ENCODE peak calls at places on chromosome 16, in six cellular contexts. G is mesenchymal stem cell, V is IMR-90, E is mesendoderm, Q is neuronal stem cell, B is H9. X is an unnamed sample.
A peak's percentile ranks its signal among the peaks of the same experiment; 100 is the strongest.

GRCh38 chr16:54148974-54149373 is 137.6 kb downstream of the IRX3 start:
- DNase-seq in B (no peak), V (no peak), E (no peak), G (no peak), Q (no peak), X (no peak)

GRCh38 chr16:4799171-4799855 is 3.1 kb downstream of the ROGDI start:
- DNase-seq in E (no peak), Q (no peak), B (no peak), V (no peak), G (no peak), X (no peak)

GRCh38 chr16:79847101-79847500 is 246.6 kb upstream of the MAF start:
- DNase-seq in V (no peak), G (no peak), Q (no peak), E (no peak), B (no peak), X (no peak)

GRCh38 chr16:72242757-72243156 is 70.8 kb upstream of the PMFBP1 start:
- DNase-seq in Q (no peak), B (no peak), V (no peak), G (no peak), E (no peak), X (no peak)

GRCh38 chr16:22373662-22374310 is 633 bp downstream of the CDR2 start:
- DNase-seq in Q (peak; percentile 23), B (peak; percentile 38), E (peak; percentile 44), G (peak; percentile 43), V (no peak), X (no peak)

GRCh38 chr16:69703638-69704037 is 22.7 kb downstream of the NQO1 start:
- DNase-seq in E (no peak), B (no peak), V (peak; percentile 64), Q (no peak), G (peak; percentile 53), X (no peak)

GRCh38 chr16:82761858-82762257 is 135.1 kb downstream of the CDH13 start:
- DNase-seq in V (peak; percentile 38), B (no peak), E (no peak), G (peak; percentile 61), Q (no peak), X (no peak)

GRCh38 chr16:8568231-8568617 is 22.1 kb downstream of the TMEM114 start:
- DNase-seq in B (no peak), G (peak; percentile 13), V (peak; percentile 4), E (no peak), Q (no peak), X (no peak)

GRCh38 chr16:72561-73537 is at the start of gene RHBDF1:
- DNase-seq in E (peak; percentile 79), V (peak; percentile 47), B (peak; percentile 75), Q (peak; percentile 66), G (peak; percentile 65), X (peak; percentile 76)

GRCh38 chr16:1687427-1688316 is 9.6 kb downstream of the JPT2 start:
- DNase-seq in V (no peak), Q (no peak), G (no peak), E (no peak), B (no peak), X (no peak)
- H2AK5ac ChIP-seq in V (no peak overlapping the region), Q (no peak overlapping the region), G (peak overlapping the region; percentile 28), E (no peak overlapping the region), B (no peak overlapping the region), X (no peak overlapping the region)

GRCh38 chr16:75570351-75571104 is 4.3 kb downstream of the GABARAPL2 start:
- DNase-seq in G (no peak), E (no peak), B (no peak), V (no peak), Q (no peak), X (no peak)

GRCh38 chr16:75566040-75566888 is at the start of gene GABARAPL2:
- DNase-seq in E (peak; percentile 89), V (peak; percentile 56), G (peak; percentile 84), B (peak; percentile 92), Q (peak; percentile 93), X (peak; percentile 98)

GRCh38 chr16:75567911-75568310 is 1.7 kb downstream of the GABARAPL2 start:
- DNase-seq in G (no peak), Q (no peak), E (no peak), B (no peak), V (no peak), X (no peak)

GRCh38 chr16:75566889-75567255 is 693 bp downstream of the GABARAPL2 start:
- DNase-seq in Q (no peak), V (no peak), E (no peak), G (peak; percentile 20), B (no peak), X (peak; percentile 57)

GRCh38 chr16:75565640-75566039 is 539 bp upstream of the GABARAPL2 start:
- DNase-seq in G (no peak), Q (no peak), V (no peak), B (no peak), E (no peak), X (no peak)
- H2BK5ac ChIP-seq in G (no peak overlapping the region), Q (no peak overlapping the region), V (peak overlapping the region; percentile 44), B (no peak overlapping the region), E (no peak overlapping the region), X (no peak overlapping the region)

GRCh38 chr16:84617631-84618427 is at the start of gene COTL1:
- DNase-seq in E (peak; percentile 99), V (peak; percentile 99), B (peak; percentile 95), Q (peak; percentile 90), G (peak; percentile 98), X (peak; percentile 90)
- H3K4ac ChIP-seq in E (peak within 1 kb of the TSS; percentile 66), V (peak within 1 kb of the TSS; percentile 96), B (no peak within 1 kb of the TSS), Q (peak within 1 kb of the TSS; percentile 40), G (peak within 1 kb of the TSS; percentile 86), X (no peak within 1 kb of the TSS)

DNA sequence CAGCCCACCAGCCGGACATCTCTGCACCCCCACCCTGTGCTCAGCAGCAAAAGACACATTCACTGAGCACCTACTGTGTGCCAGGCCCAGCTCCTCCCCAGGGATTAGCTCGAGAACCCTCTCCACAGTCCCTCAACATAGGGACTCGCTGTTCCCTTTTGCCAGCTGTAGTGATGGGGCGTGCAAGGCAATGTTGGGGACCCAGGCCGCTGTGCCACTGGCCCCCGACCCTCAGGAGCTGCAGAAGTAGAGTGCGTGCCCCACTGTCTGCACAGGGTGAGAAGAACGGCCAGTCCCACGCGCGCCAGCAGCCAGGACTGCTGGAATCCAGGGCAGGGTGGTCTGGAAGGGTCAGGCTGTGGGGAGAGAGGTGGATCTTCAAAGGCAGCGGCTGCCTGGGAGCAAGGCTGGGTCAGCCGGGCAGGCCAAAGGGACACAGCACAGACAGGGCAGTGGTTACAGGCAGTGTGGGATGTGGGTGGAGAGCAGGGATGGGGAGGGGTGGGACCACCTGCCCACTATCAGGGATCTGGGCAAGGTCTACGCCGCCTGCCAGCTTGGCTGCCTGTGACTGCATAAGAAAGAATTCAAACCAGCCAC is 86.9 kb upstream of the GSE1 start:
- DNase-seq in V (no peak), B (no peak), E (no peak), G (no peak), Q (no peak), X (no peak)
- H2AK5ac ChIP-seq in V (peak overlapping the region; percentile 27), B (no peak overlapping the region), E (no peak overlapping the region), G (peak overlapping the region; percentile 29), Q (peak overlapping the region; percentile 93), X (no peak overlapping the region)

DNA sequence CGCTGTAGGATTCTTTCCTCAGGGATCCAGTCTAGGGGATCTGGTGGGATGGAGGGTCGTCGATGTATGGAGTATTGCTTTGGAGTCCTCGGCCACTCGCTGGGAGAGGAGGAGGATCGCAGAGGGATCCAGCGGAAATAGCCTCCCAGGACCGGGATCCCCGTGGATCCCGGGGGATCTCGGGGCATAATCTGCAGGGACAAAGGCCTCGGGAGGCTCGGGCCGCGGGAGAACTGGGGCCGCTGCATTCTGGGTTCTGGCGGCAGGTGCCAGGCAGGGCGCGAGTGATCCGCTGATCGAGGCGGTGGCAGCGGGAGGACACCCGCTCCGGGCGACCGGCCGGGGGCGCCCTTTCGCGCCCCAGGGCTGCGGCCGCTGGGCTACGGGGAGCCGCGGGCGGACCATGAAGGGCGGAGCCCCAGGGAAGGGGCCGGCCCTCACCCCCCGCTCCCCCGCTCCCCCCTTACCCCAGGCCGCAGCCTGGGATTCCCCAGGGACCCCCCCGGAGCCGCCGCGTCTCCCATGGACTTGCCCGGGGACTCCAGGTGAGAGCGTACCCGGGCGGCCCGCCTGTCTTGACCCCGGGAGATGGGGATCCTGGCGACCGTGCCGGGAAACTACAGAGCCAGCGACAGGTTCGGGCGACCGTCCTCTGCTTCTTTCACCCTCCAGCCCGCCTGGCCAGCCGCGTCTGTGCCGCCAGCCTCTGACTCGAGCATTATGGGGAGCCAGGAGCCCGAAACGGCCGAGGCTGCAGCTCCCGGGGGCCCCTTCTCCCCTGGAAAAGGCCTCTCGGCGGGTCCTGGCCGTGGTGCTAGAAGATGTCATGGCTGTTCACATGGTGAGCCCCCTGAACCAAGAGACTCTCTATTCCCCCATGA is 604 bp downstream of the PRR14 start:
- DNase-seq in V (peak; percentile 46), G (peak; percentile 72), E (peak; percentile 62), B (peak; percentile 71), Q (no peak), X (peak; percentile 80)
- H2BK5ac ChIP-seq in V (peak overlapping the region; percentile 74), G (peak overlapping the region; percentile 74), E (no peak overlapping the region), B (no peak overlapping the region), Q (peak overlapping the region; percentile 66), X (peak overlapping the region; percentile 44)

GRCh38 chr16:87765473-87765775 is 362 bp downstream of the KLHDC4 start:
- DNase-seq in G (peak; percentile 3), B (no peak), Q (no peak), E (peak; percentile 34), V (peak; percentile 7), X (no peak)
- H3K4ac ChIP-seq in G (peak overlapping the region; percentile 13), B (no peak overlapping the region), Q (no peak overlapping the region), E (peak overlapping the region; percentile 22), V (no peak overlapping the region), X (no peak overlapping the region)

GRCh38 chr16:10539256-10539655 is 41.1 kb downstream of the EMP2 start:
- DNase-seq in E (no peak), Q (no peak), B (no peak), G (no peak), V (no peak), X (no peak)

GRCh38 chr16:10541396-10541795 is 39.0 kb downstream of the EMP2 start:
- DNase-seq in G (no peak), V (no peak), B (no peak), E (no peak), Q (no peak), X (no peak)

GRCh38 chr16:10547708-10548107 is 32.7 kb downstream of the EMP2 start:
- DNase-seq in V (no peak), G (no peak), Q (no peak), E (no peak), B (no peak), X (no peak)

GRCh38 chr16:10539793-10540192 is 40.6 kb downstream of the EMP2 start:
- DNase-seq in E (no peak), V (no peak), G (no peak), B (no peak), Q (no peak), X (no peak)

DNA sequence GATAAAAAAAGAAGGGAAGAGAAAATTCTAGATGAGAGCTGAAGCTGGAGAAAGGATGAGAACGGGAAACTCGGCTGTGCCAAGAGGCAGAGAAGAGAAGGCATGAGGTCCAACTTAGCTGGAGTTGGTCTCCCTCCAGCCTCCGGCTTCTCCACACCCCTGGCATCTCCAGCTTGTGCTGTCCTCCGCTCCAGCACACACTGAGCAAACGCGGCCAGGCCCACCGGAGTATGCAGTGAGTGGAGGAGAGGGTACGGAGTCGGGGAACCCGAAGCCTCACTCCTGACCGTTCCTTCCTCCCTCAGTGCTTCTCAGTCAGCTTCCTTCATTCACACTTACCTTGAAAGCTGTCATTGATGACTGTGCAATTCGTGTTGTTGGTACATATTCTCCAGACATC is 37.2 kb downstream of the EMP2 start:
- DNase-seq in G (no peak), B (no peak), E (no peak), V (no peak), Q (no peak), X (no peak)
- H2AK5ac ChIP-seq in G (no peak overlapping the region), B (no peak overlapping the region), E (no peak overlapping the region), V (no peak overlapping the region), Q (no peak overlapping the region), X (no peak overlapping the region)

GRCh38 chr16:84841787-84842300 is 22.1 kb downstream of the CRISPLD2 start:
- DNase-seq in V (no peak), G (no peak), Q (no peak), E (peak; percentile 94), B (peak; percentile 97), X (peak; percentile 90)
- H2BK5ac ChIP-seq in V (no peak overlapping the region), G (no peak overlapping the region), Q (no peak overlapping the region), E (no peak overlapping the region), B (no peak overlapping the region), X (peak overlapping the region; percentile 80)